ENCODE peak calls at places on chromosomes 4 and X, in eight cellular contexts. L is GM10248; I is type B pancreatic cell; M is H7; P is M059J; K is ELR; D is activated naive CD4-positive, alpha-beta T cell treated with Interleukin-2 at 50 U/mL for 16 hours; W is LoVo. U is an unnamed sample.

GRCh38 chrX:143873343-143873742 is 10.5 kb upstream of the UBE2NL start:
- DNase-seq in D (no peak), K (peak), P (peak), M (no peak), L (no peak), W (no peak), I (no peak), U (no peak)

GRCh38 chrX:136725446-136726104 is 55.2 kb downstream of the ARHGEF6 start:
- DNase-seq in D (no peak), M (no peak), L (no peak), I (no peak), K (peak), W (no peak), P (peak), U (no peak)

GRCh38 chr4:142315999-142316398 is 530.1 kb downstream of the INPP4B start:
- DNase-seq in P (no peak), I (no peak), D (no peak), M (no peak), K (no peak), W (no peak), L (no peak), U (no peak)

GRCh38 chr4:52051615-52052474 is 741 bp downstream of the SPATA18 start:
- DNase-seq in W (peak), M (peak), L (peak), I (peak), K (peak), D (no peak), P (no peak), U (no peak)

GRCh38 chr4:1998296-1998695 is 10.5 kb downstream of the NELFA start:
- DNase-seq in L (no peak), W (peak), M (no peak), P (no peak), D (no peak), K (no peak), I (no peak), U (no peak)

GRCh38 chr4:172844556-172844955 is 324.1 kb upstream of the GALNT7 start:
- DNase-seq in W (no peak), D (no peak), M (no peak), P (no peak), K (no peak), L (no peak), I (no peak), U (no peak)

GRCh38 chr4:56512166-56512565 is 6.6 kb downstream of the ARL9 start:
- DNase-seq in M (no peak), P (peak), I (no peak), L (no peak), K (peak), W (no peak), D (no peak), U (no peak)

GRCh38 chr4:39820186-39820585 is 122.2 kb downstream of the UBE2K start:
- DNase-seq in W (no peak), D (no peak), P (no peak), L (no peak), I (no peak), M (no peak), K (no peak), U (no peak)

GRCh38 chr4:113901994-113902787 is 77.3 kb downstream of the ARSJ start:
- DNase-seq in P (no peak), M (no peak), D (peak), K (no peak), L (peak), W (peak), I (no peak), U (peak)

GRCh38 chr4:119050501-119051090 is 85.0 kb upstream of the MYOZ2 start:
- DNase-seq in W (no peak), L (no peak), I (no peak), K (no peak), D (no peak), P (no peak), M (no peak), U (no peak)

GRCh38 chr4:24805036-24805435 is 9.7 kb downstream of the SOD3 start:
- DNase-seq in L (no peak), K (no peak), P (no peak), W (no peak), M (no peak), D (no peak), I (no peak), U (no peak)

GRCh38 chr4:114684462-114684861 is 85.9 kb downstream of the UGT8 start:
- DNase-seq in P (no peak), M (no peak), I (no peak), K (no peak), D (no peak), W (no peak), L (no peak), U (no peak)

GRCh38 chr4:182770259-182770968 is 146.8 kb downstream of the DCTD start:
- DNase-seq in D (no peak), I (no peak), L (no peak), P (no peak), M (peak), K (no peak), W (no peak), U (no peak)

GRCh38 chrX:18291006-18291545 is 63.4 kb downstream of the SCML2 start:
- DNase-seq in P (no peak), M (no peak), W (no peak), I (no peak), D (no peak), K (no peak), L (no peak), U (no peak)

GRCh38 chr4:154142664-154143063 is 348.9 kb downstream of the DCHS2 start:
- DNase-seq in W (no peak), D (no peak), K (no peak), I (no peak), P (no peak), M (no peak), L (no peak), U (no peak)

GRCh38 chr4:140653718-140654515 is 85.2 kb upstream of the UCP1 start:
- DNase-seq in K (no peak), M (no peak), L (no peak), W (no peak), I (no peak), D (no peak), P (no peak), U (no peak)

GRCh38 chrX:105701310-105702052 is 120.9 kb upstream of the NRK start:
- DNase-seq in K (peak), I (no peak), P (no peak), M (peak), D (no peak), L (no peak), W (no peak), U (no peak)

GRCh38 chr4:148445903-148446261 is 3.7 kb upstream of the NR3C2 start:
- DNase-seq in K (peak), L (no peak), I (no peak), W (no peak), M (peak), P (no peak), D (no peak), U (no peak)

GRCh38 chr4:99087887-99088484 is 602 bp downstream of the ADH5 start:
- DNase-seq in D (no peak), M (no peak), L (peak), I (no peak), P (peak), K (peak), W (peak), U (no peak)

GRCh38 chr4:1081689-1082040 is 31.7 kb downstream of the RNF212 start:
- DNase-seq in P (no peak), W (no peak), D (peak), L (no peak), K (peak), I (no peak), M (peak), U (no peak)

GRCh38 chrX:44314259-44314734 is 29.2 kb downstream of the EFHC2 start:
- DNase-seq in M (peak), D (no peak), P (peak), I (no peak), W (no peak), L (no peak), K (peak), U (no peak)

GRCh38 chr4:151403656-151404055 is 5.3 kb upstream of the FHIP1A start:
- DNase-seq in L (no peak), W (no peak), D (no peak), K (no peak), I (no peak), M (no peak), P (no peak), U (no peak)

GRCh38 chr4:9927317-9928007 is 93.8 kb downstream of the SLC2A9 start:
- DNase-seq in L (no peak), D (no peak), P (no peak), I (no peak), K (no peak), M (peak), W (no peak), U (no peak)

GRCh38 chr4:119212964-119213606 is 572 bp downstream of the USP53 start:
- DNase-seq in W (peak), I (peak), L (peak), D (peak), P (peak), K (peak), M (peak), U (peak)

GRCh38 chrX:18449271-18449670 is 23.9 kb downstream of the CDKL5 start:
- DNase-seq in K (no peak), L (no peak), P (no peak), M (no peak), D (no peak), I (no peak), W (no peak), U (no peak)

GRCh38 chrX:2568125-2568524 is 67.3 kb upstream of the DHRSX start:
- DNase-seq in K (no peak), L (no peak), W (no peak), M (no peak), P (no peak), D (no peak), I (no peak), U (no peak)

GRCh38 chr4:53015681-53016080 is 153.6 kb downstream of the RASL11B start:
- DNase-seq in I (no peak), W (no peak), K (peak), D (no peak), L (no peak), P (no peak), M (no peak), U (no peak)

GRCh38 chr4:121464854-121465253 is 84.0 kb upstream of the QRFPR start:
- DNase-seq in K (no peak), M (no peak), P (no peak), L (no peak), I (no peak), W (no peak), D (no peak), U (no peak)

GRCh38 chrX:22300130-22300529 is 27.4 kb downstream of the CBLL2 start:
- DNase-seq in I (no peak), K (peak), M (no peak), D (no peak), P (peak), W (peak), L (no peak), U (no peak)

GRCh38 chr4:121360496-121360895 is 20.3 kb downstream of the QRFPR start:
- DNase-seq in L (no peak), I (no peak), P (peak), D (no peak), M (no peak), W (no peak), K (peak), U (no peak)

GRCh38 chr4:6345096-6345830 is 75.6 kb downstream of the WFS1 start:
- DNase-seq in K (no peak), D (no peak), I (no peak), P (no peak), M (peak), L (no peak), W (no peak), U (no peak)

GRCh38 chr4:184648220-184649025 is 824 bp downstream of the CASP3 start:
- DNase-seq in M (peak), P (peak), I (peak), W (peak), L (peak), K (peak), D (peak), U (peak)

GRCh38 chrX:41238543-41238942 is 95.4 kb upstream of the DDX3X start:
- DNase-seq in I (no peak), P (peak), L (no peak), D (no peak), K (peak), M (no peak), W (no peak), U (no peak)

GRCh38 chr4:97073194-97073593 is 1070.1 kb downstream of the STPG2 start:
- DNase-seq in L (no peak), M (no peak), D (no peak), K (no peak), I (no peak), P (peak), W (no peak), U (no peak)

GRCh38 chrX:130055899-130056298 is 54.4 kb downstream of the ELF4 start:
- DNase-seq in D (no peak), P (no peak), I (no peak), W (no peak), K (no peak), L (no peak), M (peak), U (no peak)

GRCh38 chr4:96293806-96294205 is 453.9 kb downstream of the PDHA2 start:
- DNase-seq in M (no peak), I (no peak), P (no peak), L (no peak), D (no peak), W (no peak), K (no peak), U (no peak)

GRCh38 chrX:19214248-19214787 is 92.0 kb upstream of the ADGRG2 start:
- DNase-seq in L (no peak), I (no peak), W (no peak), D (no peak), P (no peak), K (no peak), M (no peak), U (no peak)

GRCh38 chr4:152988721-152989553 is 52.8 kb downstream of the FHDC1 start:
- DNase-seq in M (no peak), D (no peak), P (no peak), L (no peak), W (no peak), K (no peak), I (no peak), U (no peak)